ENCODE peak calls at places on chromosomes 13 and 19, in four cellular contexts. S is NCI-H510A, Z is NAMALWA, W is GM12891. Y is an unnamed sample.

GRCh38 chr19:57903298-57904174 is 12.9 kb downstream of the ZNF417 start:
- DNase-seq in S (no peak), Z (peak), W (peak), Y (no peak)

GRCh38 chr13:62418872-62419271 is 1003.2 kb upstream of the PCDH20 start:
- DNase-seq in S (no peak), Z (no peak), W (no peak), Y (no peak)

GRCh38 chr19:16611121-16611520 is 16.9 kb downstream of the MED26 start:
- DNase-seq in S (no peak), Z (no peak), W (no peak), Y (no peak)

GRCh38 chr19:932647-933552 is 7.1 kb downstream of the ARID3A start:
- DNase-seq in S (no peak), Z (no peak), W (no peak), Y (peak)

GRCh38 chr19:10552596-10553053 is 8.9 kb downstream of the ATG4D start:
- DNase-seq in S (no peak), Z (peak), W (no peak), Y (no peak)

GRCh38 chr13:60627071-60627686 is 230.2 kb downstream of the TDRD3 start:
- DNase-seq in S (no peak), Z (peak), W (peak), Y (no peak)

GRCh38 chr19:54707932-54708331 is 16.3 kb upstream of the KIR3DL3 start:
- DNase-seq in S (no peak), Z (no peak), W (no peak), Y (no peak)

GRCh38 chr19:43462887-43463380 is 2.5 kb downstream of the LYPD3 start:
- DNase-seq in S (peak), Z (no peak), W (no peak), Y (no peak)

GRCh38 chr19:10533656-10534386 is 9.9 kb upstream of the ATG4D start:
- DNase-seq in S (no peak), Z (no peak), W (no peak), Y (no peak)

GRCh38 chr19:29670255-29670654 is 5.0 kb downstream of the PLEKHF1 start:
- DNase-seq in S (no peak), Z (no peak), W (no peak), Y (no peak)

GRCh38 chr19:30792561-30793505 is 420.6 kb downstream of the ZNF536 start:
- DNase-seq in S (no peak), Z (no peak), W (no peak), Y (no peak)

GRCh38 chr19:571127-571974 is 1.0 kb upstream of the BSG start:
- DNase-seq in S (peak), Z (peak), W (no peak), Y (peak)

GRCh38 chr19:940591-941291 is 14.9 kb downstream of the ARID3A start:
- DNase-seq in S (no peak), Z (no peak), W (no peak), Y (peak)

Y was measured in posterior vena cava.